ENCODE peak calls at places on chromosomes 16 and 17, in nine cellular contexts. M is GM12878, L is kidney, I is MM.1S, Y is mesendoderm, V is adipocyte, X is mesenchymal stem cell, J is K562, T is neural progenitor cell. H is an unnamed sample.
A peak's percentile ranks its signal among the peaks of the same experiment; 100 is the strongest.

GRCh38 chr16:9039208-9039607 is 52.2 kb upstream of the HAPSTR1 start:
- DNase-seq in L (no peak), X (peak; percentile 41), V (peak; percentile 23), T (peak; percentile 23), J (peak; percentile 43), M (no peak), Y (peak; percentile 61), I (no peak), H (no peak)

GRCh38 chr16:10791048-10791447 is 27.5 kb downstream of the TVP23A start:
- DNase-seq in Y (no peak), V (no peak), I (no peak), M (peak; percentile 59), X (no peak), L (no peak), T (no peak), J (no peak), H (no peak)

GRCh38 chr17:38326996-38327792 is 16.6 kb downstream of the GPR179 start:
- DNase-seq in X (no peak), I (no peak), M (no peak), L (no peak), Y (no peak), T (no peak), J (no peak), V (no peak), H (peak; percentile 50)

GRCh38 chr16:89544713-89545043 is 15.8 kb upstream of the RPL13 start:
- DNase-seq in Y (no peak), J (no peak), L (no peak), T (no peak), V (no peak), M (no peak), X (no peak), I (no peak), H (no peak)

GRCh38 chr17:43418441-43419374 is 19.9 kb downstream of the ARL4D start:
- DNase-seq in V (peak; percentile 91), I (no peak), T (peak; percentile 22), Y (peak; percentile 77), M (no peak), X (peak; percentile 93), L (no peak), J (peak; percentile 15), H (peak; percentile 88)

GRCh38 chr16:4330277-4330882 is 14.5 kb downstream of the GLIS2 start:
- DNase-seq in V (peak; percentile 87), X (peak; percentile 76), L (peak; percentile 93), M (no peak), I (peak; percentile 61), Y (peak; percentile 62), J (peak; percentile 81), T (peak; percentile 81), H (peak; percentile 93)

GRCh38 chr17:49579522-49579921 is 3.9 kb downstream of the NXPH3 start:
- DNase-seq in V (no peak), X (no peak), I (no peak), M (no peak), L (no peak), Y (no peak), T (no peak), J (no peak), H (no peak)

GRCh38 chr16:22938647-22939046 is 124.7 kb downstream of the HS3ST2 start:
- DNase-seq in V (no peak), J (no peak), M (no peak), L (no peak), Y (no peak), T (no peak), I (no peak), X (no peak), H (peak; percentile 2)

GRCh38 chr16:20611350-20611902 is 35.3 kb upstream of the ACSM2B start:
- DNase-seq in V (no peak), Y (no peak), T (no peak), M (no peak), J (no peak), X (no peak), I (no peak), L (no peak), H (no peak)

GRCh38 chr16:13068912-13069583 is 167.7 kb downstream of the SHISA9 start:
- DNase-seq in I (no peak), L (no peak), X (no peak), Y (no peak), T (no peak), J (no peak), V (no peak), M (no peak), H (no peak)
- H3K9ac ChIP-seq in I (no peak overlapping the region), L (no peak overlapping the region), X (no peak overlapping the region), Y (no peak overlapping the region), T (no peak overlapping the region), J (no peak overlapping the region), V (no peak overlapping the region), M (no peak overlapping the region), H (no peak overlapping the region)

GRCh38 chr17:1367351-1367745 is 32.7 kb downstream of the YWHAE start:
- DNase-seq in I (no peak), Y (no peak), J (no peak), L (peak; percentile 5), M (no peak), T (peak; percentile 14), X (no peak), V (no peak), H (no peak)

GRCh38 chr17:1362964-1363363 is 37.1 kb downstream of the YWHAE start:
- DNase-seq in Y (no peak), M (no peak), J (no peak), I (peak; percentile 33), L (no peak), T (no peak), V (peak; percentile 33), X (no peak), H (no peak)

GRCh38 chr17:1368588-1368987 is 31.4 kb downstream of the YWHAE start:
- DNase-seq in L (no peak), M (no peak), V (no peak), I (no peak), X (no peak), J (no peak), T (no peak), Y (no peak), H (no peak)

GRCh38 chr17:1365445-1366039 is 34.5 kb downstream of the YWHAE start:
- DNase-seq in V (peak; percentile 94), I (peak; percentile 82), L (no peak), T (peak; percentile 84), M (peak; percentile 46), Y (peak; percentile 88), X (peak; percentile 87), J (peak; percentile 71), H (peak; percentile 86)

DNA sequence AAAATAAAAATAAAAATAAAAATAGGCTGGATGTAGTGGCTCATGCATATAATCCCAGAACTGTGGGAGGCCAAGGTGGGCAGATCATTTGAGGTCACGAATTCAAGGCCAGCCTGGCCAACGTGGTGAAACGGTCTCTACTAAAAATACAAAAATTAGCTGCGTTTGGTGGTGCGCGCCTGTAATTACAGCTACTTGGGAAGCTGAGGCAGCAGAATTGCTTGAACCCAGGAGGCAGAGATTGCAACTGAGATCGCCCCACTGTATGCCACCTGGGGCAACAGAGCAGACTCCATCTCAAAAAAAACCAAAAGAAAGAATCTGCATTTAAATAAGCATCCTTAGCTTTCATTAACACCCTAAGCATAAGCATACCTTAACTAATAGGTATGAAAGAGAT is 33.8 kb downstream of the YWHAE start:
- DNase-seq in V (no peak), L (no peak), X (no peak), M (no peak), I (no peak), Y (no peak), T (no peak), J (no peak), H (no peak)
- H3K4me1 ChIP-seq in V (peaks cover 44% of the 10 kb centered on the region), L (peaks cover 20% of the 10 kb centered on the region), X (peaks cover 11% of the 10 kb centered on the region), M (peaks cover 33% of the 10 kb centered on the region), I (peaks cover 49% of the 10 kb centered on the region), Y (no peaks in the 10 kb centered on the region), T (no peaks in the 10 kb centered on the region), J (no peaks in the 10 kb centered on the region), H (no peaks in the 10 kb centered on the region)

GRCh38 chr16:82062645-82063058 is 27.6 kb downstream of the HSD17B2 start:
- DNase-seq in V (peak; percentile 86), Y (no peak), L (no peak), X (peak; percentile 95), I (no peak), J (no peak), M (no peak), T (no peak), H (no peak)

GRCh38 chr16:82059983-82060421 is 24.9 kb downstream of the HSD17B2 start:
- DNase-seq in L (no peak), V (peak; percentile 62), T (no peak), M (no peak), X (peak; percentile 37), I (no peak), Y (no peak), J (no peak), H (no peak)

GRCh38 chr16:82059161-82059982 is 24.3 kb downstream of the HSD17B2 start:
- DNase-seq in T (no peak), J (no peak), X (no peak), I (no peak), M (no peak), L (no peak), V (peak; percentile 26), Y (no peak), H (no peak)

GRCh38 chr16:82063456-82064082 is 28.5 kb downstream of the HSD17B2 start:
- DNase-seq in T (no peak), I (no peak), J (no peak), L (no peak), M (no peak), Y (no peak), V (no peak), X (peak; percentile 51), H (no peak)

GRCh38 chr16:82061861-82062525 is 26.9 kb downstream of the HSD17B2 start:
- DNase-seq in L (no peak), V (peak; percentile 21), Y (peak; percentile 34), I (no peak), X (peak; percentile 43), T (peak; percentile 45), M (no peak), J (peak; percentile 53), H (no peak)
- H3K9ac ChIP-seq in L (no peak overlapping the region), V (no peak overlapping the region), Y (no peak overlapping the region), I (no peak overlapping the region), X (no peak overlapping the region), T (no peak overlapping the region), M (no peak overlapping the region), J (no peak overlapping the region), H (no peak overlapping the region)

DNA sequence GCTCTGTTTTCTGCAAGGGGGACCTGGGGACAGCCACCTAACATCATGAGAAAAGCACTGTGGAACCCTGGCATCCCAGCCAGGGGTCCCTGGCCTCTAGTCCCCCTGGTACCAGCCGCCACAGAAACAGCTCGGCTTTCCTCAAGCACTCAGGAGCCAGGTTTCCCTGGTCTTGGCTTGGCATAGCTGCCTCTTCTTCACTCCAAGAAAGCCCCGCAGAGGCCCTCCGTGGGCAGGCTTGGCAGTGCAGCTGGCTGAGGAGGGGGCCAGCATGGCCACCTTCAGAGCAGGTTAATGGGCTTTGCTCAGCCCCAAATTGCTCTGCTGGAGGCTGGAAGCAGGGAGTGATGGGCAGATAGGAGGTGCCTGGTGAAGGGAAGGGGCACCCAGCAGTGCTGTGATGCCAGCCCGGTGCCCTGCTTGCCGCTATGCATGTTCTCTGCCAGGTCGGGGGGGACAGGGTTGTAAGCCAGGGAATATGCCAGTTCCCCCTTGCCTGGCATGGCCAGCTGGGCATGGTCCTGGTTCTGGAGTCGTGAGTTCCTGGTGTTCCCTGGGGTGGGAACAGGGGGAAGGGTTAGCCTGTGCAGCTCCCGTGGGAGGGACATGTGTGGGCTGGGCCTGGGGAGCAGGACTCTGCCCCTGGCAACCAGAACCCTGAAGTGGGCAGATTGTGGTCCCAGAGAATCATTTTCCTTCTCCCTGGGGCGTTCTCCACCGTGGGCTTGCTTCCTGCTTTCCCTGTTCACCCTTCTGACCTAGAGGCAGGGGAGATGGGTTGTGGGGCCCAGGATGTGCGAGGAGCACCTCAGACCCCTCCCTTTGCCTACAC is 3.2 kb downstream of the ANKRD13B start:
- DNase-seq in T (no peak), L (peak; percentile 53), I (no peak), X (no peak), V (no peak), M (no peak), J (no peak), Y (no peak), H (peak; percentile 46)
- H3K4me1 ChIP-seq in T (peaks cover 59% of the 10 kb centered on the region), L (peaks cover 7% of the 10 kb centered on the region), I (peaks cover 27% of the 10 kb centered on the region), X (peaks cover 42% of the 10 kb centered on the region), V (peaks cover 51% of the 10 kb centered on the region), M (peaks cover 32% of the 10 kb centered on the region), J (peaks cover 25% of the 10 kb centered on the region), Y (peaks cover 5% of the 10 kb centered on the region), H (peaks cover 5% of the 10 kb centered on the region)